ENCODE peak calls at places on chromosomes 7 and 10, in four cellular contexts. One of them, this sample, is unnamed.

GRCh38 chr10:29681700-29682444 is 47.1 kb upstream of the SVIL start:
- DNase-seq in naive thymus-derived CD4-positive, alpha-beta T cell: peak
- DNase-seq in tibial nerve: peak
- DNase-seq in thyroid gland: no peak
- DNase-seq in this sample: no peak

GRCh38 chr10:126599949-126600627 is 70.4 kb downstream of the C10orf90 start:
- DNase-seq in thyroid gland: no peak
- DNase-seq in naive thymus-derived CD4-positive, alpha-beta T cell: no peak
- DNase-seq in tibial nerve: no peak
- DNase-seq in this sample: no peak

GRCh38 chr7:41003031-41003925 is 699.6 kb downstream of the INHBA start:
- DNase-seq in tibial nerve: no peak
- DNase-seq in thyroid gland: peak
- DNase-seq in naive thymus-derived CD4-positive, alpha-beta T cell: no peak
- DNase-seq in this sample: no peak

GRCh38 chr7:40888499-40888898 is 753.7 kb downstream of the SUGCT start:
- DNase-seq in naive thymus-derived CD4-positive, alpha-beta T cell: no peak
- DNase-seq in thyroid gland: no peak
- DNase-seq in tibial nerve: no peak
- DNase-seq in this sample: no peak

GRCh38 chr7:4470246-4470645 is 211.8 kb upstream of the FOXK1 start:
- DNase-seq in naive thymus-derived CD4-positive, alpha-beta T cell: no peak
- DNase-seq in thyroid gland: no peak
- DNase-seq in tibial nerve: no peak
- DNase-seq in this sample: no peak

GRCh38 chr10:124094419-124094785 is 1.0 kb upstream of the CHST15 start:
- DNase-seq in tibial nerve: no peak
- DNase-seq in thyroid gland: no peak
- DNase-seq in naive thymus-derived CD4-positive, alpha-beta T cell: no peak
- DNase-seq in this sample: no peak

GRCh38 chr7:157234271-157234670 is 95.5 kb downstream of the UBE3C start:
- DNase-seq in naive thymus-derived CD4-positive, alpha-beta T cell: no peak
- DNase-seq in tibial nerve: no peak
- DNase-seq in thyroid gland: no peak
- DNase-seq in this sample: no peak

GRCh38 chr10:34351161-34351560 is 463.9 kb downstream of the PARD3 start:
- DNase-seq in tibial nerve: no peak
- DNase-seq in thyroid gland: no peak
- DNase-seq in naive thymus-derived CD4-positive, alpha-beta T cell: no peak
- DNase-seq in this sample: no peak

GRCh38 chr7:26013551-26014083 is 138.4 kb upstream of the NFE2L3 start:
- DNase-seq in thyroid gland: peak
- DNase-seq in tibial nerve: no peak
- DNase-seq in naive thymus-derived CD4-positive, alpha-beta T cell: no peak
- DNase-seq in this sample: no peak

GRCh38 chr10:100359529-100360150 is 12.6 kb downstream of the SCD start:
- DNase-seq in tibial nerve: no peak
- DNase-seq in naive thymus-derived CD4-positive, alpha-beta T cell: no peak
- DNase-seq in thyroid gland: no peak
- DNase-seq in this sample: no peak

GRCh38 chr10:43214956-43215561 is 51.8 kb downstream of the RASGEF1A start:
- DNase-seq in thyroid gland: no peak
- DNase-seq in tibial nerve: no peak
- DNase-seq in naive thymus-derived CD4-positive, alpha-beta T cell: no peak
- DNase-seq in this sample: peak

GRCh38 chr10:63376560-63377304 is 89.0 kb downstream of the JMJD1C start:
- DNase-seq in naive thymus-derived CD4-positive, alpha-beta T cell: no peak
- DNase-seq in thyroid gland: no peak
- DNase-seq in tibial nerve: no peak
- DNase-seq in this sample: no peak

GRCh38 chr10:70576803-70577517 is 25.6 kb downstream of the PRF1 start:
- DNase-seq in naive thymus-derived CD4-positive, alpha-beta T cell: no peak
- DNase-seq in tibial nerve: no peak
- DNase-seq in thyroid gland: no peak
- DNase-seq in this sample: no peak
- H3K27ac ChIP-seq in naive thymus-derived CD4-positive, alpha-beta T cell: no peak
- H3K27ac ChIP-seq in tibial nerve: no peak
- H3K27ac ChIP-seq in thyroid gland: no peak
- H3K27ac ChIP-seq in this sample: no peak

GRCh38 chr10:68560201-68560915 is at the start of gene TET1:
- DNase-seq in tibial nerve: peak
- DNase-seq in thyroid gland: peak
- DNase-seq in naive thymus-derived CD4-positive, alpha-beta T cell: no peak
- DNase-seq in this sample: peak

GRCh38 chr10:68562666-68563522 is 2.8 kb downstream of the TET1 start:
- DNase-seq in naive thymus-derived CD4-positive, alpha-beta T cell: no peak
- DNase-seq in thyroid gland: no peak
- DNase-seq in tibial nerve: peak
- DNase-seq in this sample: no peak

GRCh38 chr10:68559872-68560200 is 301 bp upstream of the TET1 start:
- DNase-seq in naive thymus-derived CD4-positive, alpha-beta T cell: no peak
- DNase-seq in tibial nerve: peak
- DNase-seq in thyroid gland: peak
- DNase-seq in this sample: no peak

GRCh38 chr10:68561804-68562649 is 1.9 kb downstream of the TET1 start:
- DNase-seq in tibial nerve: peak
- DNase-seq in naive thymus-derived CD4-positive, alpha-beta T cell: no peak
- DNase-seq in thyroid gland: peak
- DNase-seq in this sample: peak

GRCh38 chr10:68560916-68561691 is 967 bp downstream of the TET1 start:
- DNase-seq in tibial nerve: peak
- DNase-seq in naive thymus-derived CD4-positive, alpha-beta T cell: no peak
- DNase-seq in thyroid gland: peak
- DNase-seq in this sample: no peak
- H3K27ac ChIP-seq in tibial nerve: peak
- H3K27ac ChIP-seq in naive thymus-derived CD4-positive, alpha-beta T cell: no peak
- H3K27ac ChIP-seq in thyroid gland: peak
- H3K27ac ChIP-seq in this sample: no peak

GRCh38 chr7:44096326-44096881 is 7.7 kb upstream of the AEBP1 start:
- DNase-seq in thyroid gland: no peak
- DNase-seq in naive thymus-derived CD4-positive, alpha-beta T cell: no peak
- DNase-seq in tibial nerve: no peak
- DNase-seq in this sample: no peak

GRCh38 chr7:44093102-44093641 is 10.8 kb upstream of the POLM start:
- DNase-seq in naive thymus-derived CD4-positive, alpha-beta T cell: no peak
- DNase-seq in thyroid gland: no peak
- DNase-seq in tibial nerve: no peak
- DNase-seq in this sample: no peak

GRCh38 chr7:44095781-44096180 is 8.4 kb upstream of the AEBP1 start:
- DNase-seq in tibial nerve: no peak
- DNase-seq in thyroid gland: no peak
- DNase-seq in naive thymus-derived CD4-positive, alpha-beta T cell: no peak
- DNase-seq in this sample: no peak

GRCh38 chr7:44094365-44094764 is 9.8 kb upstream of the AEBP1 start:
- DNase-seq in thyroid gland: no peak
- DNase-seq in tibial nerve: no peak
- DNase-seq in naive thymus-derived CD4-positive, alpha-beta T cell: no peak
- DNase-seq in this sample: no peak

DNA sequence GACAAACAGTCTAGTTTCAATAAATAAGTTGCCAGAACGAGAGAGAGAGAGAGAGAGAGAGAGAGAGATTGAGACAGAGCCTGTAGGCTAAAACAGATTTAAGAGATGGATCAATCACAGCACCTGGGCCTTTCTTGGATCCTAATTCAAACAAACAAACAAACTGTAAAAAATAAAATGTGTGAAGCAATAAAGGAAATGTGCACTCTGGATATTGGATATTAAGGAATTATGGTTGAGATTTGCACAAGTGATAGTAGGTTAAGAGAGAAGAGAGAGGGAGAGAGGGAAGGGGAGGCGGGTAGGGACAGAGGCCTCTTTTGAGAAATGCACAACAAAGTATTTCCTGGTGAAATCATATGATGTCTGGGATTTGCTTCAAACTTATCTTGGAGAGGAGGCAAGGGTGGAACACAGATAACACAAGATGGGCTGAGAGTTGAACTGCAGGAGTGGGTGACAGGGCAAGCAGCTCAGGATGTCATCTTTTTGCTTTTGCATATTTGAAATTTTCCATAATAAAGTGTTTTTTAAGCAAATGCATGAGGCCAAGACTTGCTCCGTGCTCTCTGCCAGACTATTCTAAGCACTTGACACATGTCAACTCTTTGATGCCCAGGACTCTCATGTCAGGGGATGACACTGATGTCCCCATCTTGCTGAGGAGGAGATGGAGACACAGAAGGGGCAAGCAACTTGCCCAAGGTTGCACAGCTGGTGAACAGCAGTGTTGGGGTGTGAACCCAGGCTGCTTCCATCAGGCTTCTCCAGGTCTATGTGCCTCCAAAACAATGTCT is 9.2 kb upstream of the AEBP1 start:
- DNase-seq in thyroid gland: no peak
- DNase-seq in tibial nerve: no peak
- DNase-seq in naive thymus-derived CD4-positive, alpha-beta T cell: no peak
- DNase-seq in this sample: no peak
- H3K27ac ChIP-seq in thyroid gland: no peak
- H3K27ac ChIP-seq in tibial nerve: no peak
- H3K27ac ChIP-seq in naive thymus-derived CD4-positive, alpha-beta T cell: no peak
- H3K27ac ChIP-seq in this sample: no peak

DNA sequence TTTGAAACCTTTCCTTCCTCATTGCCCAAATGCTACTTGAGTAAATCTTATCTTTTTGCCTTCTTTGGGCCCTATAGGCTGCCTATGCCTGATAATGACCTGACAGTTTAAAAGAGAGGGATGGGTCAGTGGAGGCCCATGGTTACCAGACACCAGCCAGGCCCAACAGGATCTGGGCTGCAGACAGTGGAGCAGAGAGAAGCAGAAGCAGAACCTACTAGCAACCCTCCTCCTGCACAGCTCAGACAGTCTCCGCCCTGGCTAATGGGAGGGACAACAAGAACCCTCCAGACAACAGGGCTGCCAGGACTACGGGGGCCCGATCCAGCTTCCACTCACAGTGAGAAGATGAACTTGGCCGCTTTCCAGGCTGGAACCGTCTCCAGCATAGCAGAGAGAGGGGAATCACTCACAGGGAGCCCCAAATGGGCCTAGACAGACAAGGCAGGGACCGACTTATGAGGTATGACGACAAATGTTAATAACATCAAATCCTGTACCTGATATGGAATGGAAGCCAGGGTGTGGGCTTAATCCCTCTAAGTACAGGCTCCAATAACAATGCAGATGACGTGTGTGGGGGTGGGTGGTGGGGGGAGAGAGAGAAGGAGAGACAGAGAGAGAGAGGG is 31.7 kb upstream of the DGKI start:
- DNase-seq in thyroid gland: peak
- DNase-seq in naive thymus-derived CD4-positive, alpha-beta T cell: no peak
- DNase-seq in tibial nerve: peak
- DNase-seq in this sample: no peak
- H3K27ac ChIP-seq in thyroid gland: peak
- H3K27ac ChIP-seq in naive thymus-derived CD4-positive, alpha-beta T cell: no peak
- H3K27ac ChIP-seq in tibial nerve: no peak
- H3K27ac ChIP-seq in this sample: no peak

This sample was measured in substantia nigra.